ENCODE peak calls at places on chromosomes 12 and 14, in eight cellular contexts. M is fibroblast of mammary gland; Z is A549; I is mammary epithelial cell; V is astrocyte of the spinal cord; T is lower leg skin; R is mucosa of descending colon; W is CD8-positive, alpha-beta T cell. Y is an unnamed sample.

GRCh38 chr14:101072531-101072930 is 169.0 kb upstream of the RTL1 start:
- DNase-seq in W (peak), I (no peak), T (peak), V (peak), Z (no peak), M (no peak), R (no peak), Y (no peak)

GRCh38 chr14:100275214-100275613 is 31.0 kb downstream of the SLC25A29 start:
- DNase-seq in T (no peak), M (no peak), W (no peak), V (no peak), Z (no peak), R (no peak), I (no peak), Y (no peak)

GRCh38 chr12:118061011-118061875 is at the start of gene WSB2:
- DNase-seq in I (peak), V (peak), T (peak), Z (peak), R (peak), W (peak), M (peak), Y (no peak)

GRCh38 chr14:94536836-94537235 is 24.4 kb upstream of the SERPINA4 start:
- DNase-seq in R (no peak), I (peak), W (no peak), M (peak), Z (peak), T (peak), V (peak), Y (peak)

GRCh38 chr12:104670439-104671406 is 214.0 kb downstream of the CHST11 start:
- DNase-seq in V (no peak), R (no peak), T (no peak), M (no peak), I (no peak), W (no peak), Z (peak), Y (no peak)

GRCh38 chr14:104979758-104980591 is 1.8 kb upstream of the AHNAK2 start:
- DNase-seq in V (peak), I (peak), Z (peak), M (no peak), R (peak), T (no peak), W (no peak), Y (peak)

GRCh38 chr12:76010732-76011458 is 20.7 kb downstream of the PHLDA1 start:
- DNase-seq in W (no peak), I (no peak), R (no peak), Z (no peak), V (peak), T (no peak), M (peak), Y (no peak)

GRCh38 chr12:68119724-68120211 is 39.8 kb downstream of the IFNG start:
- DNase-seq in W (peak), Z (no peak), M (no peak), R (no peak), T (no peak), I (peak), V (no peak), Y (peak)

GRCh38 chr14:32202941-32203882 is at the start of gene RNU6-8:
- DNase-seq in M (peak), Z (peak), W (peak), V (peak), I (peak), R (peak), T (peak), Y (peak)

GRCh38 chr14:58395815-58396626 is at the start of gene TOMM20L:
- DNase-seq in Z (peak), R (peak), T (peak), I (peak), W (peak), V (peak), M (peak), Y (peak)

GRCh38 chr14:58398895-58399294 is 3.2 kb downstream of the TOMM20L start:
- DNase-seq in T (no peak), W (no peak), Z (no peak), I (no peak), M (no peak), R (no peak), V (no peak), Y (no peak)

GRCh38 chr14:58398495-58398894 is 2.8 kb downstream of the TOMM20L start:
- DNase-seq in W (no peak), V (no peak), M (no peak), I (no peak), T (no peak), R (no peak), Z (no peak), Y (no peak)

GRCh38 chr14:58390830-58391229 is 4.9 kb upstream of the TOMM20L start:
- DNase-seq in R (no peak), M (no peak), I (no peak), T (no peak), W (no peak), V (no peak), Z (no peak), Y (no peak)

DNA sequence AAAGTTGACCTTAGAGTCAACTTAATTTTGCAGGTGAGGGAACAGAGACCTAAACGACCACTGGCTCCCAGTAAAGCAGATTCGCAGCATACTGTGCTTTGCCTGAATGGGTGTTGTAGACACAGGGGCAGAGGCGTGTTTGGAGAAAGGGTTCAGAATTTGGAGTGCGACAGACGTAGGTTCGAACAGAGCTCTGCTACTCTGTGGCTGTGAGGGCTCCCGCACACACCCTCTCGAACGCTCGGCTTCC is 240 bp upstream of the TOMM20L start:
- DNase-seq in W (no peak), I (no peak), T (no peak), R (no peak), V (no peak), Z (no peak), M (no peak), Y (no peak)
- H3K4me3 ChIP-seq in W (peak), I (peak), T (peak), R (peak), V (peak), Z (peak), M (peak), Y (peak)

DNA sequence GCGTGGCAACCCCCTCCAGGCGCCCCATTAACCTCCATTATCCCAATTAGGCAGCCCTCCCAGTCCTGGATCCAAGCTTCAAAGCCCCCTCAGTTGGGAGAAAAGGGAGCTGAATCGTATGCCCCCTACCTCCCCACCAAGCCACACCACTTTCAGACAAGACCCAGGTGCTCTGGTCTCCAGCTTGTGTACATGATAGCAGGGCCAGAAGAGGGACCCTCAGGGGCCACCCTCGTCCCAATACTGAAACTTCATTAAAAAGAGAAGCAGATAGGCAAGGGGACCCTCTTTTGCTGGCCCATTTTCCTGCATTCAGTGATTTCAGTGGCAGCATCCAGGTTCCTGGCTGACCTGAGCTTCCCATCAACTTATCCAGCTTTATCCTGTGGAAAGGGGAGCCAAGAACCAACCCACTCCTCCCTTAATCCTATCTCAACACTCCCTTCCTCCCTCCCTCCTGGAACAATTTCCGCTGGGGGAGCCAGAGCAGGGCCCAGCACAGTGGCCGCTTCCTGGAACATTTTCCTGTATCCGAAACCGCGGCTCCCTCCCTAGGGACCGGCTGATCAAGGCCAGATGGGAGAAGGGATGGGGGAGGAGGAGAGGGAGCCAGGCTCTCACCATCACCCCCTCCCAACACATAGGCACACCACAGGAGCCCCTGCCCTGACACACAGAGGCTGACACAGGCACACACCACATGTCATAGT is 9.5 kb upstream of the SP7 start:
- DNase-seq in V (no peak), M (peak), R (no peak), T (peak), W (no peak), I (no peak), Z (no peak), Y (no peak)
- TF ChIP-seq CTCF in V (no peak), M (no peak), R (no peak), T (no peak), W (peak), I (no peak), Z (no peak), Y (no peak)

GRCh38 chr12:116597886-116598285 is 38.7 kb downstream of the MAP1LC3B2 start:
- DNase-seq in M (no peak), T (no peak), R (no peak), V (no peak), Z (no peak), W (no peak), I (no peak), Y (no peak)

GRCh38 chr12:116601524-116601923 is 42.3 kb downstream of the MAP1LC3B2 start:
- DNase-seq in V (no peak), T (no peak), I (peak), R (no peak), Z (no peak), W (no peak), M (peak), Y (peak)

GRCh38 chr12:116598341-116599284 is 39.4 kb downstream of the MAP1LC3B2 start:
- DNase-seq in M (peak), I (no peak), Z (no peak), T (no peak), W (no peak), R (no peak), V (no peak), Y (no peak)

GRCh38 chr12:116600959-116601358 is 41.8 kb downstream of the MAP1LC3B2 start:
- DNase-seq in V (no peak), M (no peak), R (no peak), I (no peak), Z (no peak), T (no peak), W (no peak), Y (no peak)

GRCh38 chr12:116599285-116600122 is 40.3 kb downstream of the MAP1LC3B2 start:
- DNase-seq in T (peak), W (peak), V (peak), R (peak), I (peak), Z (peak), M (peak), Y (no peak)
- H3K4me3 ChIP-seq in T (no peak), W (no peak), V (peak), R (no peak), I (no peak), Z (no peak), M (peak), Y (peak)

DNA sequence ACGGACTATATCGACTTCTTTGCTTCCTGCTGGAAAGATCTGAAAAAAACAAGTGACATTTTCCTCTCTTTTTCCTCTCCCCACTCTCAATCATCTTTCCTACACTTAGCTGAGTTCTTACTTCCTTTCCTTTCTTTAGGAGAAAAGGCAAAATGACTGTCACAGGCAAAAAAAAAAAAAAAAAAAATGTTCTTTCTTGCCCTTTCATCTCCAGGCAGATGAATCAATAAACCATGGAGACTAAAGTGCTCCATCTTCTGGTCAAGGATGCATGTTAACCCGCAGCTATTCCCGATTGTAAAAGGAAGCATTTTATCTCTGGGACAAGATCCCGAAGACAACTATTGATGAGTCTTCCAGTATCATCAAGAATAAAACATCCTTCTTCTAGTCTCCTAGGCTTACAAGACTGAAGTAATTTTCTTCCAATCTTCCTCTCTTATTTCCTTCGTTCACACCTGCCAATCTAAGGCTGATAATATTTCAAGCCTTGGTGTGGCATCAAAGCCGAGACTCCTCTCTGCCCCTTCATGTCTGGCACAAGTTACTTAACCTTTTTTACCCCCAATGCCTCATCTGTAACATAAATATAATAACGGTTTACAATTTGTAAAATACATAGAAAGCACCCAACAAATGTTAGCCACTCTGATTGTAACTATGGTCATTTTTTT is 94.2 kb upstream of the PLEKHG7 start:
- DNase-seq in V (peak), I (peak), W (no peak), T (no peak), R (no peak), Z (peak), M (peak), Y (peak)
- TF ChIP-seq CTCF in V (peak), I (peak), W (no peak), T (no peak), R (peak), Z (peak), M (peak), Y (peak)

GRCh38 chr14:102926104-102926503 is 3.6 kb downstream of the AMN start:
- DNase-seq in T (no peak), W (no peak), M (no peak), I (no peak), Z (no peak), V (no peak), R (no peak), Y (no peak)

GRCh38 chr14:102925646-102926045 is 3.2 kb downstream of the AMN start:
- DNase-seq in V (no peak), R (no peak), T (no peak), I (no peak), M (no peak), W (no peak), Z (no peak), Y (no peak)

GRCh38 chr14:102927878-102928411 is 5.5 kb downstream of the AMN start:
- DNase-seq in Z (no peak), V (no peak), W (no peak), T (no peak), M (no peak), R (peak), I (no peak), Y (no peak)

GRCh38 chr14:102928412-102929348 is 6.2 kb downstream of the AMN start:
- DNase-seq in M (no peak), V (no peak), R (peak), I (no peak), T (peak), Z (no peak), W (peak), Y (peak)

DNA sequence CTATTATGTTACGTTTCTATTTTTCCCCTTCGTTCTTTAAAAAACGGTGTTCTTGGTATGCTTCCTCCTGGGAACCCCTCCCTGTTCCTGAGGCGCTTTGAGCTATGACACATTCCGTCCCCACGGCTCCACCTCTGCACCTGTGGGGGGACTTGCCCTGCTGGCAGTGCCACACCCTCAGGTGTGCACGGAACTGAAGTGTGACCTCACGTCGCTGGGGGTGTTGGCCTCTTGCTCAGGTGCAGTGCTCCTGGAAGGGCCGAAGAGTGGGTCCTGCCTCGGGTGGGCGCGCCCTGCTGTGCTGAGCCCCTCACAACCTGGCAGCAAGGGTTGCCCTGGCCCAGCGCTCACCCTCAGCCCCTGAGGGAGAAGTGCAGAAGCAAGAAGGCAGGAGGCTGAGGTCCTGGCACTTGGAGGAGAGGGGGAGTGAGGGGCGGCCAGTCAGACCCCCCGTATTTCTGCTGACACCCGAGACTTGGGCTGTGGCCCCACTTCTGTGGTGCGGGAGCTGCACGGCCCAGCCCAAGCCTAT is 4.9 kb downstream of the AMN start:
- DNase-seq in W (no peak), I (no peak), R (peak), T (no peak), M (no peak), V (no peak), Z (no peak), Y (peak)
- H3K4me3 ChIP-seq in W (no peak), I (no peak), R (peak), T (no peak), M (no peak), V (no peak), Z (no peak), Y (peak)

DNA sequence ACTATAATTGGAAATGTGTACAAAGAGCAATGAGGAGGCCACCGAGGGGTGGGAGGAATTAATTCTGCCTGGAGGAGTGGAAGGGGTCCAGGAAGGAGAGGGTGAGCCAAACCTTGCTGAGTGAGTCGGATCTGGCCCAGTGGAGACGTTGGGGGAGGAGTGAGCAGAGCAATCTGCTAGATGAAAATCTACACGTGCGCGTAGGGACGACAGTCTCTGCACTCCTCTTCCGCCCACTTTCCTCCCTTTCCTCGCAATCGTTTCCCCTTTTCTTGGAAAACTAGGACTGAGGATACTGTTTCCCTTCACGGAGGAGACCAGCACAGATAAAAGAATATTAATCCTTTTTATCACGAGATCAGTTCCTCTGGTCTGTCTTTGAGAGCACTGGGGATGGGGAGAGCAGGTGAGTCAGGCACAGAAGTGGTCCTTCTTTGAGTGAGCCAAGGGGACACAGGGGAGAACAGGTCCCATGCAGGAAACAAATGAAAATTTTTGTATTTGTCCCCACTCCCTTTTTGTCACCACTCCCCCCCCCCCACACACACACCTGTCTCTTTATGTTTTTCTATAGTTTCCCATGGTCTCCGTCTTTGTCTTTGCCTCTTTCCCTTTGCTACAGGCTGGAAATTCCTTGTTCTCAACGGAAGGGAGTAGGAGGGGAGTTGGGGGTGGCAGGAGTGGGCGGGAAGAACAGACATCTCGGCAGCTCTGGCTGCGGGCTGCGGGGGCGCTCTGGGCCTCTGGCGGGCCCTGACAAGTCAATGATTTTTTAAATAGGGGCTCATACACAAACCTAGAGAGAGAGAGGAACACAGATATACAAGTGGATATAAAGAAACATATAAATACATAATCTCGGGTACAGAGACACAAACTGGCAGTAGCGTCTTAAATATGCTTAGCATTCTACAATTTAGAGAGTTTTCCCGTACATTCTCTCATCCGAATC is 2.6 kb upstream of the NAB2 start:
- DNase-seq in R (no peak), Z (peak), V (peak), I (peak), T (peak), M (peak), W (peak), Y (peak)
- TF ChIP-seq CTCF in R (no peak), Z (peak), V (peak), I (peak), T (no peak), M (peak), W (peak), Y (peak)

GRCh38 chr12:123654129-123654701 is 16.7 kb upstream of the TCTN2 start:
- DNase-seq in V (no peak), T (no peak), Z (no peak), M (no peak), R (no peak), W (no peak), I (no peak), Y (no peak)
- H3K4me3 ChIP-seq in V (no peak), T (no peak), Z (no peak), M (no peak), R (no peak), W (no peak), I (no peak), Y (no peak)

GRCh38 chr12:49615725-49616124 is 7.6 kb upstream of the PRPF40B start:
- DNase-seq in W (no peak), T (no peak), I (peak), Z (peak), M (peak), V (no peak), R (no peak), Y (peak)

GRCh38 chr12:49612210-49612609 is 6.8 kb upstream of the FAM186B start:
- DNase-seq in W (no peak), Z (no peak), M (no peak), T (no peak), I (no peak), R (no peak), V (no peak), Y (no peak)

GRCh38 chr12:49609059-49609874 is 3.8 kb upstream of the FAM186B start:
- DNase-seq in R (no peak), M (no peak), V (no peak), W (no peak), Z (no peak), T (no peak), I (no peak), Y (no peak)

DNA sequence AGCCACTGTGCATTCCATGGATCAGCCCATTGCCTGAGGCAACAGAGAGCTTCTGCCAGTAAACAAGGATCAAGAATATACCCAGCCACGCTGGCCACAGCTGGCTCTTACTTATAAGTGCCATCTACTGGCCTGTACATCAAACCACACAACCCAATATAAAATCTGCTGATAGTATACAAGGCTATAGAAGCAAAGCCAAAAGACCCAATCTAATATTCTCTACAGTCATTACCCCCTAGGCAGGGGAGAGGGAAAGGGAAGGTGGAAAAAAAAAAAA is 4.4 kb upstream of the FAM186B start:
- DNase-seq in M (no peak), R (no peak), T (no peak), I (peak), W (no peak), Z (peak), V (no peak), Y (peak)
- TF ChIP-seq CTCF in M (peak), R (no peak), T (no peak), I (peak), W (no peak), Z (peak), V (no peak), Y (peak)